ENCODE peak calls at places on chromosomes 5 and 9, in ten cellular contexts. O is cardiac muscle cell, R is HCT116, T is NCI-H774, I is EL, V is neural crest cell, F is small intestine, D is posterior cingulate gyrus, K is uterus, Q is NCI-H2171. C is an unnamed sample.

GRCh38 chr5:149048806-149049205 is 14.1 kb downstream of the SH3TC2 start:
- DNase-seq in F (no peak), O (no peak), V (no peak), I (no peak), D (no peak), T (no peak), K (no peak), R (no peak), Q (no peak), C (no peak)

GRCh38 chr5:141512390-141513020 is 23.6 kb downstream of the PCDHGC5 start:
- DNase-seq in I (peak), O (peak), K (peak), T (peak), F (peak), R (peak), D (peak), V (peak), Q (peak), C (peak)

GRCh38 chr9:123629531-123629930 is 273.5 kb downstream of the CRB2 start:
- DNase-seq in Q (no peak), V (no peak), I (no peak), T (no peak), O (no peak), F (no peak), D (no peak), K (no peak), R (no peak), C (no peak)

GRCh38 chr5:175573493-175574269 is 84.2 kb upstream of the HRH2 start:
- DNase-seq in I (no peak), K (no peak), T (no peak), O (no peak), R (no peak), V (no peak), D (no peak), F (peak), Q (no peak), C (no peak)

GRCh38 chr5:109307996-109308395 is 101.8 kb downstream of the PJA2 start:
- DNase-seq in K (no peak), R (no peak), D (no peak), F (no peak), V (no peak), Q (no peak), O (no peak), T (no peak), I (no peak), C (no peak)

GRCh38 chr5:110716247-110717245 is 9.9 kb downstream of the TMEM232 start:
- DNase-seq in Q (no peak), R (no peak), K (no peak), T (no peak), D (no peak), I (no peak), F (no peak), O (no peak), V (no peak), C (peak)

GRCh38 chr5:168666356-168666755 is 87.2 kb upstream of the PANK3 start:
- DNase-seq in Q (no peak), K (no peak), F (no peak), V (no peak), I (no peak), R (no peak), T (no peak), D (no peak), O (no peak), C (no peak)

GRCh38 chr5:141753971-141754713 is 72.1 kb upstream of the ARAP3 start:
- DNase-seq in D (no peak), V (peak), Q (no peak), I (peak), R (peak), O (peak), K (no peak), T (no peak), F (peak), C (peak)

GRCh38 chr5:10138385-10139057 is 111.2 kb downstream of the ATPSCKMT start:
- DNase-seq in T (no peak), D (no peak), F (no peak), Q (no peak), I (no peak), K (no peak), R (no peak), V (no peak), O (peak), C (peak)

GRCh38 chr9:17744786-17745185 is 165.9 kb downstream of the SH3GL2 start:
- DNase-seq in K (no peak), O (peak), I (peak), T (no peak), F (no peak), D (no peak), V (peak), Q (no peak), R (no peak), C (peak)

GRCh38 chr9:123355761-123356520 is at the start of gene CRB2:
- DNase-seq in I (no peak), R (no peak), K (peak), T (no peak), D (no peak), Q (no peak), V (peak), O (no peak), F (no peak), C (no peak)

GRCh38 chr9:111832428-111832827 is 37.7 kb upstream of the SHOC1 start:
- DNase-seq in K (no peak), Q (no peak), F (no peak), R (no peak), T (no peak), O (no peak), I (peak), V (no peak), D (no peak), C (peak)

GRCh38 chr5:75006821-75007536 is 45.4 kb downstream of the GCNT4 start:
- DNase-seq in R (no peak), K (no peak), F (no peak), Q (no peak), D (no peak), O (peak), V (no peak), T (no peak), I (peak), C (no peak)

GRCh38 chr5:60102961-60103683 is 209.6 kb upstream of the PDE4D start:
- DNase-seq in F (no peak), K (no peak), O (no peak), V (no peak), Q (no peak), R (no peak), I (peak), T (no peak), D (no peak), C (peak)

GRCh38 chr5:165781703-165782102 is 2276.3 kb downstream of the MAT2B start:
- DNase-seq in Q (no peak), V (no peak), F (no peak), K (no peak), I (no peak), O (no peak), T (no peak), D (no peak), R (no peak), C (no peak)

C was measured in M059J.